ENCODE peak calls at places on chromosomes 16 and 17, in seven cellular contexts. E is Panc1; B is gastrocnemius medialis; C is sigmoid colon; X is AG04450; Y is effector memory CD4-positive, alpha-beta T cell; I is left lung. Z is an unnamed sample.

GRCh38 chr16:82152192-82152591 is 17.8 kb downstream of the MPHOSPH6 start:
- DNase-seq in I (no peak), B (no peak), X (peak), Y (no peak), E (no peak), C (no peak), Z (no peak)

GRCh38 chr16:48574766-48575165 is 35.2 kb downstream of the N4BP1 start:
- DNase-seq in Y (no peak), C (no peak), X (no peak), B (no peak), E (no peak), I (no peak), Z (no peak)

GRCh38 chr17:63503330-63503685 is 19.9 kb upstream of the KCNH6 start:
- DNase-seq in B (no peak), I (no peak), C (no peak), E (no peak), X (no peak), Y (no peak), Z (no peak)

GRCh38 chr17:5785867-5786509 is 201.7 kb upstream of the NLRP1 start:
- DNase-seq in I (no peak), Y (no peak), X (peak), C (no peak), E (no peak), B (no peak), Z (no peak)

GRCh38 chr17:74008196-74008595 is 195.3 kb upstream of the RPL38 start:
- DNase-seq in X (no peak), B (no peak), E (no peak), I (no peak), Y (no peak), C (no peak), Z (no peak)

GRCh38 chr17:69344939-69345338 is 18.0 kb upstream of the ABCA5 start:
- DNase-seq in I (no peak), Y (no peak), B (no peak), C (no peak), X (no peak), E (no peak), Z (no peak)

GRCh38 chr17:77451894-77452852 is 311.4 kb downstream of the SEC14L1 start:
- DNase-seq in C (peak), X (no peak), I (peak), E (no peak), Y (no peak), B (no peak), Z (peak)

GRCh38 chr17:65749479-65749878 is 188.0 kb upstream of the AXIN2 start:
- DNase-seq in C (no peak), Y (no peak), E (no peak), I (no peak), B (no peak), X (no peak), Z (no peak)

GRCh38 chr16:87006789-87007745 is 310.1 kb downstream of the C16orf95 start:
- DNase-seq in B (no peak), Y (no peak), E (no peak), C (peak), X (no peak), I (no peak), Z (no peak)

GRCh38 chr17:39782481-39782880 is 44.7 kb downstream of the GRB7 start:
- DNase-seq in Y (no peak), E (no peak), B (no peak), C (no peak), X (no peak), I (no peak), Z (no peak)

GRCh38 chr16:47732806-47733150 is 271.6 kb downstream of the PHKB start:
- DNase-seq in X (peak), E (peak), I (no peak), C (no peak), Y (no peak), B (no peak), Z (no peak)

GRCh38 chr16:17578921-17579876 is 108.4 kb upstream of the XYLT1 start:
- DNase-seq in Y (peak), X (peak), E (peak), I (no peak), B (peak), C (peak), Z (no peak)

GRCh38 chr17:213286-214105 is 32.0 kb upstream of the DOC2B start:
- DNase-seq in X (no peak), Y (no peak), I (no peak), E (no peak), C (peak), B (no peak), Z (no peak)

GRCh38 chr17:337022-337420 is 15.6 kb downstream of the RPH3AL start:
- DNase-seq in X (no peak), E (no peak), Y (no peak), B (no peak), C (no peak), I (no peak), Z (no peak)

GRCh38 chr16:67271446-67271845 is 7.9 kb upstream of the PLEKHG4 start:
- DNase-seq in Y (no peak), I (no peak), E (no peak), B (no peak), X (no peak), C (peak), Z (no peak)

GRCh38 chr17:44767493-44767892 is 8.7 kb downstream of the ADAM11 start:
- DNase-seq in Y (no peak), B (no peak), E (no peak), X (no peak), C (no peak), I (peak), Z (no peak)

GRCh38 chr16:25148568-25149215 is 37.1 kb downstream of the LCMT1 start:
- DNase-seq in E (no peak), C (no peak), X (no peak), Y (no peak), I (no peak), B (no peak), Z (no peak)

GRCh38 chr16:13995194-13995593 is 75.2 kb downstream of the ERCC4 start:
- DNase-seq in X (no peak), I (no peak), E (no peak), B (no peak), Y (no peak), C (no peak), Z (no peak)

GRCh38 chr17:75743625-75744206 is 21.3 kb downstream of the GALK1 start:
- DNase-seq in B (no peak), I (no peak), X (no peak), C (no peak), E (no peak), Y (no peak), Z (no peak)

GRCh38 chr17:49224198-49224996 is 6.2 kb downstream of the PHOSPHO1 start:
- DNase-seq in X (no peak), C (no peak), B (no peak), Y (peak), I (peak), E (no peak), Z (peak)

GRCh38 chr17:72338847-72339790 is 218.3 kb downstream of the SOX9 start:
- DNase-seq in I (no peak), C (no peak), B (no peak), E (peak), X (peak), Y (no peak), Z (no peak)

GRCh38 chr17:71455219-71455618 is 665.6 kb upstream of the SOX9 start:
- DNase-seq in C (no peak), I (no peak), B (no peak), X (no peak), Y (no peak), E (no peak), Z (no peak)

GRCh38 chr17:79272666-79273219 is 198.1 kb downstream of the ENGASE start:
- DNase-seq in X (no peak), E (peak), B (no peak), Y (no peak), C (no peak), I (no peak), Z (no peak)

GRCh38 chr16:11698271-11698689 is 30.0 kb downstream of the SNN start:
- DNase-seq in E (no peak), C (no peak), I (no peak), X (no peak), Y (no peak), B (no peak), Z (no peak)

GRCh38 chr17:68424861-68425260 is 32.4 kb downstream of the WIPI1 start:
- DNase-seq in C (no peak), B (no peak), I (no peak), Y (no peak), X (no peak), E (no peak), Z (peak)

GRCh38 chr16:66714062-66714461 is 17.5 kb upstream of the CMTM4 start:
- DNase-seq in E (no peak), B (no peak), C (peak), Y (no peak), X (no peak), I (no peak), Z (no peak)

GRCh38 chr17:34379876-34380275 is 16.8 kb upstream of the CCL1 start:
- DNase-seq in X (no peak), I (no peak), C (no peak), E (no peak), Y (no peak), B (no peak), Z (no peak)

GRCh38 chr16:86951831-86952598 is 365.2 kb downstream of the C16orf95 start:
- DNase-seq in I (no peak), B (no peak), Y (no peak), X (peak), C (no peak), E (no peak), Z (no peak)

GRCh38 chr16:30949655-30950515 is 1.0 kb downstream of the ORAI3 start:
- DNase-seq in X (no peak), C (peak), I (peak), Y (no peak), E (no peak), B (peak), Z (peak)

GRCh38 chr16:30948956-30949654 is at the start of gene ORAI3:
- DNase-seq in I (peak), Y (peak), B (peak), X (no peak), C (peak), E (no peak), Z (peak)

GRCh38 chr16:30951193-30951592 is 2.3 kb downstream of the ORAI3 start:
- DNase-seq in C (no peak), X (no peak), I (no peak), Y (no peak), B (no peak), E (no peak), Z (no peak)

GRCh38 chr16:30951785-30952184 is 2.9 kb downstream of the ORAI3 start:
- DNase-seq in E (no peak), Y (no peak), X (no peak), C (peak), I (no peak), B (no peak), Z (no peak)

DNA sequence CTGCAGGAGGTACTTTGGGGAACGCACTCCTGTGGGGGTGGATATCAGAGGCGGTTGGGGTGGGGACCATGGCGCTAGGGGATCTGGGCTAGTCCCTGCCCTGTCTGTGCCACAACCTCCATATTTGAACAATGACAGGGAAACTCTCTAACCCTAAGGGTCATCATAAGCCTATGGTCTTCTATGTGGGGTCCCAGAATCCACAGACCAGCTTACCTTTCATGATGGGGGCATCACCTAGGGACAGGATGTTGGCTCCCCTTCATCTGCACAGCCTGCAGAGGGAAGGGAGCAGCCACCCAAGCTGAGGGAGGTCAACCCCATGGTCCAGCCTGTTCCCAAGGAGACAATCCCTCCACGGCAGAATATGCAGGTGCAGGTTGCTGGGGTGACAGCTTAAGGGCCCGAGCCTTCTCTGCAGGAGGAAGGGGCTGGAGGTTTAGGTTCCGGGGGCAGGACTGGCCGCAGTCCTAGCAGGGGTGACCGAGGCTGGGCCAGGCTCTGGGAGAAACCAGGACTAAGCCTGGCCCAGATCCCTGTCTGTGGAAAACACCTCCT is 1.7 kb downstream of the ORAI3 start:
- DNase-seq in I (no peak), C (no peak), X (no peak), B (no peak), Y (no peak), E (no peak), Z (no peak)
- H3K27ac ChIP-seq in I (peak), C (peak), X (no peak), B (peak), Y (peak), E (peak), Z (peak)

GRCh38 chr17:3475812-3476686 is at the start of gene ASPA:
- DNase-seq in Y (no peak), C (no peak), I (no peak), B (no peak), X (no peak), E (no peak), Z (no peak)
- H3K4me3 ChIP-seq in Y (no peak), C (peak), I (peak), B (peak), X (peak), E (no peak), Z (peak)

GRCh38 chr17:2406271-2406902 is 5.5 kb upstream of the MNT start:
- DNase-seq in B (no peak), Y (no peak), C (peak), I (no peak), E (no peak), X (no peak), Z (no peak)
- H3K27ac ChIP-seq in B (peak), Y (no peak), C (peak), I (peak), E (no peak), X (peak), Z (peak)

DNA sequence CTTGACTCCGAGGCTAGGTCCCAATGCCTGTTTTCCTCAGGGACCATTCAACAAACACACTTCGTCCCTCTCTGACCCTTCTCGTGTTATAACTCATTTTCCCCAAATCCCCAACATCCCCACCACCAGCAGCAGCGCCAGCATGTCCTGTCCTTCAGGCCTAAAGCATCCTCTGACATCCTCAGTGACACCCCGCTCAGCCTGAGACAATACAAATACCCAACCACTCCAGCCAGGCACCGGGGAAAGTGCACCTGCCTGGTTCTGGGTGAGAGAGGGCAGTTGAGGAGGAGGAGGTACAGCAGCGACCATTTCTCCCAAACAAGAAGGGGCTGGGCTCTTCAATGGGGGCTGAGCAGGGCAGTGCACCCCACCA is 4.7 kb downstream of the MNT start:
- DNase-seq in B (no peak), E (no peak), Y (no peak), X (no peak), C (peak), I (no peak), Z (peak)
- H3K4me3 ChIP-seq in B (peak), E (peak), Y (peak), X (peak), C (peak), I (peak), Z (peak)

GRCh38 chr16:8854298-8854948 is 14.4 kb downstream of the CARHSP1 start:
- DNase-seq in E (no peak), Y (no peak), B (no peak), X (no peak), C (peak), I (peak), Z (peak)
- H3K27ac ChIP-seq in E (no peak), Y (no peak), B (no peak), X (no peak), C (no peak), I (no peak), Z (no peak)

DNA sequence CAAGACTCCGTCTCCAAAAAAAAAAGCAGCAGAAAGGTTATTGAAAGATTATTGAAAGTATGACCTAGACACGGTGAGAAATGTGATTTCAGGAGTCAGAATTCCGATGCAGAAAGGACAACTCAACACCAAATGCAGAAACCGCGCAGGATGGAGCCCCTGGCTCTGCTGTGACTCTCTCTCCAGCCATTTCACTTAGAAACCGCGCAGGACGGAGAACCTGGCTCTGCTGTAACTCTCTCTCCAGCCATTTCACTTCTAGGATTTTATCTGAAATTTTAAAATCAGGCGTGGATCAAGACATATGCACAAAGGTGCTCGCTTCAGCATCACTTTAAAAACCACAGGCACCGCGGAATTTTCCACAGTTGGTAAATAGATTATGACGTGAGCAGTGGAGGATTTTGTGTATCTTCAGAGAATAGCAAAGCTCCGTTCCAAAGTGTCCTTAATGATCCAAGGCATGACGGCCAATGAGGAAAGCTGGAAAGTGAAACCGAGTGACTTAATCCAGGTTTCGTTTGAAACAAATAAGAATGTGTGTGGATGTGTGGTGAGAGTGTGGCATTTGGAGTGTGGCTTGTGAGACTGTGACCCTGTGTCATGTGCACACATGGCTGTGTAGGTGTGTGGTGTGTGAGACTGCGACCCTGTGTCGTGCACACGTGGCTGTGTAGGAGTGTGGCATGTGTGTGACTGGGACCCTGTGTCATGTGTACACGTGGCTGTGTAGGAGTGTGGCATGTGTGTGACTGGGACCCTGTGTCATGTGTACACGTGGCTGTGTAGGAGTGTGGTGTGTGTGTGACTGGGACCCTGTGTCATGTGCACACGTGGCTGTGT is 9.5 kb downstream of the UTS2R start:
- DNase-seq in X (no peak), I (no peak), C (no peak), E (no peak), B (no peak), Y (no peak), Z (no peak)
- H3K4me3 ChIP-seq in X (no peak), I (no peak), C (no peak), E (peak), B (no peak), Y (no peak), Z (no peak)